ENCODE peak calls at places on chromosomes 4 and X, in ten cellular contexts. One of them, this sample, is unnamed. For H3K9me3 and H3K4me1, the result is how much of the 10 kb centered on the place peaks cover.

GRCh38 chr4:15868065-15868464 is 70.5 kb downstream of the FGFBP1 start:
- DNase-seq in vagina: no peak
- DNase-seq in PC-3: peak
- DNase-seq in naive thymus-derived CD4-positive, alpha-beta T cell: peak
- DNase-seq in tibial nerve: no peak
- DNase-seq in endodermal cell: no peak
- DNase-seq in breast epithelium: no peak
- DNase-seq in right lobe of liver: no peak
- DNase-seq in sigmoid colon: no peak
- DNase-seq in colonic mucosa: no peak
- DNase-seq in this sample: no peak

GRCh38 chr4:15469402-15470148 is at the start of gene CC2D2A:
- DNase-seq in breast epithelium: no peak
- DNase-seq in tibial nerve: no peak
- DNase-seq in endodermal cell: peak
- DNase-seq in sigmoid colon: no peak
- DNase-seq in vagina: no peak
- DNase-seq in PC-3: peak
- DNase-seq in colonic mucosa: no peak
- DNase-seq in naive thymus-derived CD4-positive, alpha-beta T cell: no peak
- DNase-seq in right lobe of liver: no peak
- DNase-seq in this sample: no peak

GRCh38 chr4:142311916-142312315 is 534.2 kb downstream of the INPP4B start:
- DNase-seq in vagina: no peak
- DNase-seq in tibial nerve: no peak
- DNase-seq in right lobe of liver: no peak
- DNase-seq in naive thymus-derived CD4-positive, alpha-beta T cell: no peak
- DNase-seq in endodermal cell: no peak
- DNase-seq in sigmoid colon: no peak
- DNase-seq in breast epithelium: no peak
- DNase-seq in colonic mucosa: no peak
- DNase-seq in PC-3: no peak
- DNase-seq in this sample: no peak

GRCh38 chr4:73259552-73260140 is 1.0 kb upstream of the ANKRD17 start:
- DNase-seq in breast epithelium: no peak
- DNase-seq in colonic mucosa: no peak
- DNase-seq in naive thymus-derived CD4-positive, alpha-beta T cell: peak
- DNase-seq in vagina: no peak
- DNase-seq in endodermal cell: no peak
- DNase-seq in sigmoid colon: no peak
- DNase-seq in tibial nerve: no peak
- DNase-seq in right lobe of liver: no peak
- DNase-seq in PC-3: no peak
- DNase-seq in this sample: no peak

GRCh38 chr4:180225977-180226376 is 2017.2 kb upstream of the TENM3 start:
- DNase-seq in tibial nerve: no peak
- DNase-seq in colonic mucosa: no peak
- DNase-seq in PC-3: no peak
- DNase-seq in vagina: no peak
- DNase-seq in breast epithelium: no peak
- DNase-seq in right lobe of liver: no peak
- DNase-seq in endodermal cell: no peak
- DNase-seq in sigmoid colon: no peak
- DNase-seq in naive thymus-derived CD4-positive, alpha-beta T cell: no peak
- DNase-seq in this sample: no peak

GRCh38 chrX:110204986-110205385 is 112.9 kb downstream of the AMMECR1 start:
- DNase-seq in PC-3: peak
- DNase-seq in sigmoid colon: no peak
- DNase-seq in right lobe of liver: no peak
- DNase-seq in breast epithelium: no peak
- DNase-seq in endodermal cell: no peak
- DNase-seq in vagina: no peak
- DNase-seq in colonic mucosa: no peak
- DNase-seq in naive thymus-derived CD4-positive, alpha-beta T cell: no peak
- DNase-seq in tibial nerve: no peak
- DNase-seq in this sample: no peak

GRCh38 chr4:151231915-151232595 is 44.9 kb upstream of the PRSS48 start:
- DNase-seq in breast epithelium: no peak
- DNase-seq in naive thymus-derived CD4-positive, alpha-beta T cell: no peak
- DNase-seq in tibial nerve: no peak
- DNase-seq in sigmoid colon: no peak
- DNase-seq in right lobe of liver: no peak
- DNase-seq in vagina: no peak
- DNase-seq in endodermal cell: no peak
- DNase-seq in colonic mucosa: no peak
- DNase-seq in PC-3: no peak
- DNase-seq in this sample: no peak

GRCh38 chr4:103046416-103047290 is 27.1 kb upstream of the SLC9B1 start:
- DNase-seq in colonic mucosa: peak
- DNase-seq in sigmoid colon: no peak
- DNase-seq in naive thymus-derived CD4-positive, alpha-beta T cell: peak
- DNase-seq in breast epithelium: no peak
- DNase-seq in endodermal cell: peak
- DNase-seq in tibial nerve: no peak
- DNase-seq in vagina: no peak
- DNase-seq in right lobe of liver: no peak
- DNase-seq in PC-3: peak
- DNase-seq in this sample: no peak

GRCh38 chr4:109967798-109968520 is 55.3 kb downstream of the EGF start:
- DNase-seq in naive thymus-derived CD4-positive, alpha-beta T cell: no peak
- DNase-seq in sigmoid colon: no peak
- DNase-seq in vagina: no peak
- DNase-seq in breast epithelium: no peak
- DNase-seq in colonic mucosa: peak
- DNase-seq in PC-3: peak
- DNase-seq in right lobe of liver: no peak
- DNase-seq in tibial nerve: no peak
- DNase-seq in endodermal cell: no peak
- DNase-seq in this sample: no peak

GRCh38 chr4:119300072-119300387 is 21.9 kb downstream of the FABP2 start:
- DNase-seq in endodermal cell: no peak
- DNase-seq in breast epithelium: peak
- DNase-seq in vagina: no peak
- DNase-seq in PC-3: peak
- DNase-seq in right lobe of liver: peak
- DNase-seq in sigmoid colon: peak
- DNase-seq in colonic mucosa: peak
- DNase-seq in tibial nerve: peak
- DNase-seq in naive thymus-derived CD4-positive, alpha-beta T cell: no peak
- DNase-seq in this sample: peak

GRCh38 chr4:2291705-2292651 is 30.1 kb upstream of the MXD4 start:
- DNase-seq in tibial nerve: no peak
- DNase-seq in PC-3: no peak
- DNase-seq in endodermal cell: peak
- DNase-seq in sigmoid colon: peak
- DNase-seq in vagina: no peak
- DNase-seq in colonic mucosa: no peak
- DNase-seq in breast epithelium: no peak
- DNase-seq in right lobe of liver: no peak
- DNase-seq in naive thymus-derived CD4-positive, alpha-beta T cell: no peak
- DNase-seq in this sample: no peak

GRCh38 chrX:3075959-3076358 is 34.7 kb downstream of the ARSF start:
- DNase-seq in sigmoid colon: no peak
- DNase-seq in naive thymus-derived CD4-positive, alpha-beta T cell: no peak
- DNase-seq in breast epithelium: no peak
- DNase-seq in vagina: no peak
- DNase-seq in right lobe of liver: no peak
- DNase-seq in colonic mucosa: no peak
- DNase-seq in tibial nerve: no peak
- DNase-seq in PC-3: no peak
- DNase-seq in endodermal cell: no peak
- DNase-seq in this sample: no peak

GRCh38 chr4:24971192-24971591 is 58.4 kb upstream of the CCDC149 start:
- DNase-seq in naive thymus-derived CD4-positive, alpha-beta T cell: no peak
- DNase-seq in breast epithelium: no peak
- DNase-seq in PC-3: peak
- DNase-seq in vagina: peak
- DNase-seq in sigmoid colon: no peak
- DNase-seq in endodermal cell: peak
- DNase-seq in right lobe of liver: no peak
- DNase-seq in colonic mucosa: no peak
- DNase-seq in tibial nerve: no peak
- DNase-seq in this sample: no peak

GRCh38 chrX:46381630-46382029 is 163.6 kb downstream of the ZNF674 start:
- DNase-seq in colonic mucosa: no peak
- DNase-seq in tibial nerve: peak
- DNase-seq in PC-3: peak
- DNase-seq in endodermal cell: peak
- DNase-seq in sigmoid colon: no peak
- DNase-seq in breast epithelium: no peak
- DNase-seq in right lobe of liver: peak
- DNase-seq in naive thymus-derived CD4-positive, alpha-beta T cell: no peak
- DNase-seq in vagina: no peak
- DNase-seq in this sample: no peak

GRCh38 chr4:41734366-41734765 is 14.2 kb downstream of the PHOX2B start:
- DNase-seq in right lobe of liver: no peak
- DNase-seq in sigmoid colon: no peak
- DNase-seq in colonic mucosa: no peak
- DNase-seq in vagina: no peak
- DNase-seq in tibial nerve: no peak
- DNase-seq in naive thymus-derived CD4-positive, alpha-beta T cell: no peak
- DNase-seq in PC-3: peak
- DNase-seq in breast epithelium: no peak
- DNase-seq in endodermal cell: no peak
- DNase-seq in this sample: no peak

GRCh38 chrX:11334165-11334564 is 41.0 kb downstream of the AMELX start:
- DNase-seq in tibial nerve: no peak
- DNase-seq in endodermal cell: no peak
- DNase-seq in vagina: no peak
- DNase-seq in sigmoid colon: no peak
- DNase-seq in colonic mucosa: no peak
- DNase-seq in breast epithelium: no peak
- DNase-seq in PC-3: peak
- DNase-seq in right lobe of liver: no peak
- DNase-seq in naive thymus-derived CD4-positive, alpha-beta T cell: no peak
- DNase-seq in this sample: no peak

GRCh38 chr4:189121336-189121735 is 819.3 kb upstream of the FRG1 start:
- DNase-seq in PC-3: no peak
- DNase-seq in colonic mucosa: no peak
- DNase-seq in naive thymus-derived CD4-positive, alpha-beta T cell: no peak
- DNase-seq in right lobe of liver: no peak
- DNase-seq in breast epithelium: no peak
- DNase-seq in tibial nerve: no peak
- DNase-seq in vagina: no peak
- DNase-seq in sigmoid colon: no peak
- DNase-seq in endodermal cell: no peak
- DNase-seq in this sample: no peak

GRCh38 chrX:48045410-48046311 is 25.8 kb downstream of the ZNF630 start:
- DNase-seq in naive thymus-derived CD4-positive, alpha-beta T cell: no peak
- DNase-seq in breast epithelium: no peak
- DNase-seq in endodermal cell: peak
- DNase-seq in PC-3: peak
- DNase-seq in tibial nerve: no peak
- DNase-seq in vagina: no peak
- DNase-seq in right lobe of liver: no peak
- DNase-seq in colonic mucosa: peak
- DNase-seq in sigmoid colon: no peak
- DNase-seq in this sample: no peak

GRCh38 chr4:85210353-85210752 is 243.9 kb upstream of the WDFY3 start:
- DNase-seq in PC-3: peak
- DNase-seq in right lobe of liver: no peak
- DNase-seq in tibial nerve: no peak
- DNase-seq in vagina: no peak
- DNase-seq in naive thymus-derived CD4-positive, alpha-beta T cell: no peak
- DNase-seq in breast epithelium: no peak
- DNase-seq in colonic mucosa: no peak
- DNase-seq in endodermal cell: no peak
- DNase-seq in sigmoid colon: no peak
- DNase-seq in this sample: no peak
- H3K9me3 ChIP-seq in PC-3: under half
- H3K9me3 ChIP-seq in right lobe of liver: under half
- H3K9me3 ChIP-seq in tibial nerve: under half
- H3K9me3 ChIP-seq in vagina: under half
- H3K9me3 ChIP-seq in naive thymus-derived CD4-positive, alpha-beta T cell: under half
- H3K9me3 ChIP-seq in breast epithelium: under half
- H3K9me3 ChIP-seq in colonic mucosa: under half
- H3K9me3 ChIP-seq in endodermal cell: under half
- H3K9me3 ChIP-seq in sigmoid colon: under half
- H3K9me3 ChIP-seq in this sample: under half

GRCh38 chrX:103311401-103311785 is 603 bp upstream of the BEX2 start:
- DNase-seq in PC-3: no peak
- DNase-seq in vagina: no peak
- DNase-seq in naive thymus-derived CD4-positive, alpha-beta T cell: no peak
- DNase-seq in sigmoid colon: no peak
- DNase-seq in colonic mucosa: no peak
- DNase-seq in tibial nerve: no peak
- DNase-seq in breast epithelium: no peak
- DNase-seq in right lobe of liver: no peak
- DNase-seq in endodermal cell: no peak
- DNase-seq in this sample: no peak

GRCh38 chrX:103304705-103305104 is 6.1 kb downstream of the BEX2 start:
- DNase-seq in right lobe of liver: no peak
- DNase-seq in vagina: no peak
- DNase-seq in PC-3: no peak
- DNase-seq in endodermal cell: no peak
- DNase-seq in colonic mucosa: no peak
- DNase-seq in naive thymus-derived CD4-positive, alpha-beta T cell: peak
- DNase-seq in tibial nerve: no peak
- DNase-seq in sigmoid colon: no peak
- DNase-seq in breast epithelium: no peak
- DNase-seq in this sample: no peak

GRCh38 chrX:103310592-103311400 is at the start of gene BEX2:
- DNase-seq in PC-3: peak
- DNase-seq in colonic mucosa: peak
- DNase-seq in breast epithelium: peak
- DNase-seq in endodermal cell: peak
- DNase-seq in sigmoid colon: peak
- DNase-seq in naive thymus-derived CD4-positive, alpha-beta T cell: peak
- DNase-seq in vagina: no peak
- DNase-seq in right lobe of liver: peak
- DNase-seq in tibial nerve: peak
- DNase-seq in this sample: peak

GRCh38 chrX:103309860-103310591 is 764 bp downstream of the BEX2 start:
- DNase-seq in colonic mucosa: no peak
- DNase-seq in naive thymus-derived CD4-positive, alpha-beta T cell: no peak
- DNase-seq in right lobe of liver: no peak
- DNase-seq in sigmoid colon: no peak
- DNase-seq in PC-3: no peak
- DNase-seq in tibial nerve: no peak
- DNase-seq in breast epithelium: no peak
- DNase-seq in vagina: no peak
- DNase-seq in endodermal cell: peak
- DNase-seq in this sample: no peak
- H3K4me3 ChIP-seq in colonic mucosa: peak
- H3K4me3 ChIP-seq in naive thymus-derived CD4-positive, alpha-beta T cell: peak
- H3K4me3 ChIP-seq in right lobe of liver: peak
- H3K4me3 ChIP-seq in sigmoid colon: peak
- H3K4me3 ChIP-seq in PC-3: peak
- H3K4me3 ChIP-seq in tibial nerve: peak
- H3K4me3 ChIP-seq in breast epithelium: peak
- H3K4me3 ChIP-seq in vagina: peak
- H3K4me3 ChIP-seq in endodermal cell: peak
- H3K4me3 ChIP-seq in this sample: peak

GRCh38 chr4:184420402-184420801 is 53.9 kb downstream of the IRF2 start:
- DNase-seq in vagina: no peak
- DNase-seq in PC-3: no peak
- DNase-seq in sigmoid colon: no peak
- DNase-seq in endodermal cell: no peak
- DNase-seq in colonic mucosa: no peak
- DNase-seq in tibial nerve: no peak
- DNase-seq in naive thymus-derived CD4-positive, alpha-beta T cell: no peak
- DNase-seq in right lobe of liver: no peak
- DNase-seq in breast epithelium: no peak
- DNase-seq in this sample: no peak
- H3K4me1 ChIP-seq in vagina: half or more
- H3K4me1 ChIP-seq in PC-3: under half
- H3K4me1 ChIP-seq in sigmoid colon: under half
- H3K4me1 ChIP-seq in endodermal cell: under half
- H3K4me1 ChIP-seq in colonic mucosa: under half
- H3K4me1 ChIP-seq in tibial nerve: under half
- H3K4me1 ChIP-seq in naive thymus-derived CD4-positive, alpha-beta T cell: under half
- H3K4me1 ChIP-seq in right lobe of liver: under half
- H3K4me1 ChIP-seq in breast epithelium: under half
- H3K4me1 ChIP-seq in this sample: under half

GRCh38 chr4:84497220-84497834 is 1.8 kb downstream of the NKX6-1 start:
- DNase-seq in right lobe of liver: no peak
- DNase-seq in sigmoid colon: no peak
- DNase-seq in colonic mucosa: no peak
- DNase-seq in PC-3: no peak
- DNase-seq in vagina: no peak
- DNase-seq in tibial nerve: no peak
- DNase-seq in endodermal cell: no peak
- DNase-seq in breast epithelium: no peak
- DNase-seq in naive thymus-derived CD4-positive, alpha-beta T cell: no peak
- DNase-seq in this sample: no peak
- H3K9me3 ChIP-seq in right lobe of liver: under half
- H3K9me3 ChIP-seq in sigmoid colon: under half
- H3K9me3 ChIP-seq in colonic mucosa: under half
- H3K9me3 ChIP-seq in PC-3: under half
- H3K9me3 ChIP-seq in vagina: under half
- H3K9me3 ChIP-seq in tibial nerve: under half
- H3K9me3 ChIP-seq in endodermal cell: under half
- H3K9me3 ChIP-seq in breast epithelium: under half
- H3K9me3 ChIP-seq in naive thymus-derived CD4-positive, alpha-beta T cell: under half
- H3K9me3 ChIP-seq in this sample: under half

This sample was measured in effector memory CD4-positive, alpha-beta T cell.